ENCODE peak calls at places on chromosome 20, in six cellular contexts. One of them, this sample, is unnamed.

GRCh38 chr20:61440548-61441055 is 188.5 kb downstream of the CDH4 start:
- DNase-seq in NT2/D1: no peak
- DNase-seq in iris pigment epithelial cell: no peak
- DNase-seq in H54: no peak
- DNase-seq in NAMALWA: no peak
- DNase-seq in AG08395: no peak
- DNase-seq in this sample: no peak

GRCh38 chr20:17650816-17651760 is 31.0 kb downstream of the RRBP1 start:
- DNase-seq in NT2/D1: no peak
- DNase-seq in iris pigment epithelial cell: peak
- DNase-seq in H54: peak
- DNase-seq in NAMALWA: no peak
- DNase-seq in AG08395: peak
- DNase-seq in this sample: no peak

GRCh38 chr20:4325548-4326187 is 310.3 kb upstream of the RNF24 start:
- DNase-seq in NT2/D1: no peak
- DNase-seq in iris pigment epithelial cell: no peak
- DNase-seq in H54: no peak
- DNase-seq in NAMALWA: no peak
- DNase-seq in AG08395: no peak
- DNase-seq in this sample: no peak

GRCh38 chr20:63503524-63503923 is 4.6 kb upstream of the EEF1A2 start:
- DNase-seq in NT2/D1: no peak
- DNase-seq in iris pigment epithelial cell: no peak
- DNase-seq in H54: no peak
- DNase-seq in NAMALWA: no peak
- DNase-seq in AG08395: no peak
- DNase-seq in this sample: no peak

GRCh38 chr20:17533396-17533795 is 2.2 kb upstream of the BFSP1 start:
- DNase-seq in NT2/D1: peak
- DNase-seq in iris pigment epithelial cell: peak
- DNase-seq in H54: no peak
- DNase-seq in NAMALWA: peak
- DNase-seq in AG08395: peak
- DNase-seq in this sample: peak

GRCh38 chr20:2767768-2768631 is 32.4 kb downstream of the CPXM1 start:
- DNase-seq in NT2/D1: no peak
- DNase-seq in iris pigment epithelial cell: peak
- DNase-seq in H54: no peak
- DNase-seq in NAMALWA: no peak
- DNase-seq in AG08395: peak
- DNase-seq in this sample: peak

GRCh38 chr20:48797275-48797825 is 30.4 kb downstream of the PREX1 start:
- DNase-seq in NT2/D1: no peak
- DNase-seq in iris pigment epithelial cell: no peak
- DNase-seq in H54: no peak
- DNase-seq in NAMALWA: no peak
- DNase-seq in AG08395: no peak
- DNase-seq in this sample: no peak

GRCh38 chr20:33733654-33734576 is 2.1 kb downstream of the ZNF341 start:
- DNase-seq in NT2/D1: no peak
- DNase-seq in iris pigment epithelial cell: peak
- DNase-seq in H54: peak
- DNase-seq in NAMALWA: peak
- DNase-seq in AG08395: peak
- DNase-seq in this sample: peak

GRCh38 chr20:35883778-35884540 is 70.3 kb downstream of the SCAND1 start:
- DNase-seq in NT2/D1: peak
- DNase-seq in iris pigment epithelial cell: peak
- DNase-seq in H54: peak
- DNase-seq in NAMALWA: peak
- DNase-seq in AG08395: peak
- DNase-seq in this sample: peak

GRCh38 chr20:8912731-8913130 is 156.2 kb upstream of the PLCB4 start:
- DNase-seq in NT2/D1: no peak
- DNase-seq in iris pigment epithelial cell: no peak
- DNase-seq in H54: no peak
- DNase-seq in NAMALWA: no peak
- DNase-seq in AG08395: no peak
- DNase-seq in this sample: no peak

GRCh38 chr20:31355981-31356380 is 12.4 kb upstream of the DEFB118 start:
- DNase-seq in NT2/D1: no peak
- DNase-seq in iris pigment epithelial cell: no peak
- DNase-seq in H54: no peak
- DNase-seq in NAMALWA: no peak
- DNase-seq in AG08395: no peak
- DNase-seq in this sample: peak

GRCh38 chr20:31856516-31856915 is 11.1 kb upstream of the FOXS1 start:
- DNase-seq in NT2/D1: no peak
- DNase-seq in iris pigment epithelial cell: no peak
- DNase-seq in H54: no peak
- DNase-seq in NAMALWA: no peak
- DNase-seq in AG08395: no peak
- DNase-seq in this sample: no peak

GRCh38 chr20:50820515-50821256 is 25.8 kb downstream of the BCAS4 start:
- DNase-seq in NT2/D1: no peak
- DNase-seq in iris pigment epithelial cell: no peak
- DNase-seq in H54: no peak
- DNase-seq in NAMALWA: no peak
- DNase-seq in AG08395: no peak
- DNase-seq in this sample: no peak

GRCh38 chr20:3721912-3722311 is 9.5 kb upstream of the SIGLEC1 start:
- DNase-seq in NT2/D1: no peak
- DNase-seq in iris pigment epithelial cell: peak
- DNase-seq in H54: no peak
- DNase-seq in NAMALWA: no peak
- DNase-seq in AG08395: no peak
- DNase-seq in this sample: no peak

GRCh38 chr20:54622338-54623280 is 147.2 kb downstream of the DOK5 start:
- DNase-seq in NT2/D1: no peak
- DNase-seq in iris pigment epithelial cell: no peak
- DNase-seq in H54: no peak
- DNase-seq in NAMALWA: no peak
- DNase-seq in AG08395: no peak
- DNase-seq in this sample: no peak

GRCh38 chr20:5484926-5485325 is 168.2 kb upstream of the PROKR2 start:
- DNase-seq in NT2/D1: no peak
- DNase-seq in iris pigment epithelial cell: no peak
- DNase-seq in H54: no peak
- DNase-seq in NAMALWA: no peak
- DNase-seq in AG08395: no peak
- DNase-seq in this sample: no peak

GRCh38 chr20:50506270-50506579 is 4.0 kb upstream of the PTPN1 start:
- DNase-seq in NT2/D1: no peak
- DNase-seq in iris pigment epithelial cell: no peak
- DNase-seq in H54: no peak
- DNase-seq in NAMALWA: no peak
- DNase-seq in AG08395: no peak
- DNase-seq in this sample: no peak

GRCh38 chr20:3156811-3157619 is 2.6 kb downstream of the FASTKD5 start:
- DNase-seq in NT2/D1: no peak
- DNase-seq in iris pigment epithelial cell: peak
- DNase-seq in H54: no peak
- DNase-seq in NAMALWA: no peak
- DNase-seq in AG08395: no peak
- DNase-seq in this sample: no peak

GRCh38 chr20:61184194-61184593 is 67.9 kb upstream of the CDH4 start:
- DNase-seq in NT2/D1: no peak
- DNase-seq in iris pigment epithelial cell: no peak
- DNase-seq in H54: no peak
- DNase-seq in NAMALWA: no peak
- DNase-seq in AG08395: no peak
- DNase-seq in this sample: no peak

GRCh38 chr20:8631271-8631670 is 437.6 kb upstream of the PLCB4 start:
- DNase-seq in NT2/D1: no peak
- DNase-seq in iris pigment epithelial cell: no peak
- DNase-seq in H54: no peak
- DNase-seq in NAMALWA: no peak
- DNase-seq in AG08395: no peak
- DNase-seq in this sample: no peak

GRCh38 chr20:36482044-36482473 is 59.3 kb upstream of the MYL9 start:
- DNase-seq in NT2/D1: no peak
- DNase-seq in iris pigment epithelial cell: no peak
- DNase-seq in H54: no peak
- DNase-seq in NAMALWA: no peak
- DNase-seq in AG08395: no peak
- DNase-seq in this sample: no peak

GRCh38 chr20:13105864-13106457 is 97.2 kb downstream of the SPTLC3 start:
- DNase-seq in NT2/D1: no peak
- DNase-seq in iris pigment epithelial cell: peak
- DNase-seq in H54: peak
- DNase-seq in NAMALWA: peak
- DNase-seq in AG08395: peak
- DNase-seq in this sample: no peak

GRCh38 chr20:32484221-32485125 is 100.7 kb downstream of the NOL4L start:
- DNase-seq in NT2/D1: no peak
- DNase-seq in iris pigment epithelial cell: no peak
- DNase-seq in H54: no peak
- DNase-seq in NAMALWA: peak
- DNase-seq in AG08395: peak
- DNase-seq in this sample: no peak

GRCh38 chr20:34581341-34582189 is 23.0 kb downstream of the MAP1LC3A start:
- DNase-seq in NT2/D1: peak
- DNase-seq in iris pigment epithelial cell: peak
- DNase-seq in H54: no peak
- DNase-seq in NAMALWA: no peak
- DNase-seq in AG08395: peak
- DNase-seq in this sample: peak

GRCh38 chr20:46316984-46317684 is 8.8 kb upstream of the CDH22 start:
- DNase-seq in NT2/D1: no peak
- DNase-seq in iris pigment epithelial cell: no peak
- DNase-seq in H54: no peak
- DNase-seq in NAMALWA: no peak
- DNase-seq in AG08395: no peak
- DNase-seq in this sample: no peak

GRCh38 chr20:39049148-39049547 is 87.0 kb downstream of the DHX35 start:
- DNase-seq in NT2/D1: no peak
- DNase-seq in iris pigment epithelial cell: no peak
- DNase-seq in H54: no peak
- DNase-seq in NAMALWA: no peak
- DNase-seq in AG08395: no peak
- DNase-seq in this sample: no peak

GRCh38 chr20:37189617-37190016 is 10.3 kb upstream of the MROH8 start:
- DNase-seq in NT2/D1: no peak
- DNase-seq in iris pigment epithelial cell: no peak
- DNase-seq in H54: no peak
- DNase-seq in NAMALWA: no peak
- DNase-seq in AG08395: no peak
- DNase-seq in this sample: no peak

GRCh38 chr20:60101201-60101893 is 143.1 kb downstream of the CDH26 start:
- DNase-seq in NT2/D1: no peak
- DNase-seq in iris pigment epithelial cell: no peak
- DNase-seq in H54: no peak
- DNase-seq in NAMALWA: no peak
- DNase-seq in AG08395: no peak
- DNase-seq in this sample: no peak

This sample was measured in NCI-H226.